ENCODE peak calls at places on chromosomes 13 and 19, in eight cellular contexts. R is breast epithelium, W is heart right ventricle, F is neural progenitor cell, U is epithelial cell of proximal tubule, E is aorta, H is H7, Z is lung. Q is an unnamed sample.

GRCh38 chr13:32722340-32722739 is 136.1 kb downstream of the PDS5B start:
- DNase-seq in R (no peak), W (no peak), F (no peak), U (no peak), E (no peak), H (no peak), Z (no peak), Q (no peak)

GRCh38 chr13:98976941-98977340 is 923 bp downstream of the DOCK9 start:
- DNase-seq in R (no peak), W (no peak), F (no peak), U (no peak), E (no peak), H (no peak), Z (no peak), Q (no peak)

GRCh38 chr13:101623469-101624209 is 171.2 kb downstream of the ITGBL1 start:
- DNase-seq in R (no peak), W (no peak), F (no peak), U (no peak), E (no peak), H (no peak), Z (no peak), Q (no peak)

GRCh38 chr13:99042851-99043250 is 65.0 kb upstream of the DOCK9 start:
- DNase-seq in R (no peak), W (no peak), F (no peak), U (no peak), E (no peak), H (no peak), Z (no peak), Q (no peak)

GRCh38 chr13:89568746-89569145 is 1778.7 kb upstream of the MIR17HG start:
- DNase-seq in R (no peak), W (no peak), F (no peak), U (no peak), E (no peak), H (no peak), Z (no peak), Q (no peak)

GRCh38 chr13:113744197-113745000 is 14.6 kb upstream of the TMEM255B start:
- DNase-seq in R (no peak), W (no peak), F (no peak), U (no peak), E (peak), H (no peak), Z (no peak), Q (no peak)

GRCh38 chr13:94318418-94318817 is 161.1 kb downstream of the DCT start:
- DNase-seq in R (no peak), W (no peak), F (no peak), U (no peak), E (no peak), H (no peak), Z (no peak), Q (no peak)

GRCh38 chr19:49502866-49503581 is 6.8 kb downstream of the RPS11 start:
- DNase-seq in R (no peak), W (no peak), F (peak), U (no peak), E (no peak), H (peak), Z (no peak), Q (peak)

GRCh38 chr13:26255717-26256277 is 1.9 kb downstream of the CDK8 start:
- DNase-seq in R (no peak), W (no peak), F (no peak), U (no peak), E (no peak), H (no peak), Z (no peak), Q (no peak)

GRCh38 chr19:532578-533484 is 1.3 kb downstream of the CDC34 start:
- DNase-seq in R (peak), W (peak), F (peak), U (no peak), E (peak), H (peak), Z (peak), Q (peak)

GRCh38 chr19:53606031-53606430 is 25.8 kb upstream of the DPRX start:
- DNase-seq in R (no peak), W (no peak), F (no peak), U (no peak), E (no peak), H (no peak), Z (no peak), Q (no peak)

GRCh38 chr19:33467851-33468250 is 53.7 kb downstream of the PEPD start:
- DNase-seq in R (no peak), W (no peak), F (no peak), U (no peak), E (peak), H (no peak), Z (no peak), Q (no peak)

GRCh38 chr13:98374750-98375149 is 197.7 kb upstream of the RNF113B start:
- DNase-seq in R (no peak), W (no peak), F (no peak), U (no peak), E (no peak), H (no peak), Z (no peak), Q (no peak)

GRCh38 chr19:40281381-40282208 is 3.5 kb downstream of the AKT2 start:
- DNase-seq in R (no peak), W (no peak), F (no peak), U (no peak), E (peak), H (no peak), Z (no peak), Q (peak)

GRCh38 chr13:74556002-74556551 is 421.9 kb upstream of the KLF12 start:
- DNase-seq in R (no peak), W (no peak), F (no peak), U (no peak), E (no peak), H (no peak), Z (no peak), Q (no peak)

GRCh38 chr13:63864171-63864902 is 2448.7 kb upstream of the PCDH20 start:
- DNase-seq in R (no peak), W (no peak), F (no peak), U (no peak), E (no peak), H (no peak), Z (no peak), Q (no peak)

GRCh38 chr19:31023038-31023437 is 326.2 kb downstream of the TSHZ3 start:
- DNase-seq in R (no peak), W (no peak), F (no peak), U (no peak), E (no peak), H (no peak), Z (no peak), Q (no peak)

GRCh38 chr13:98576215-98576945 is 527 bp downstream of the STK24 start:
- DNase-seq in R (peak), W (peak), F (peak), U (no peak), E (peak), H (peak), Z (peak), Q (peak)

GRCh38 chr13:71621152-71622124 is 245.6 kb downstream of the DACH1 start:
- DNase-seq in R (no peak), W (no peak), F (no peak), U (no peak), E (no peak), H (no peak), Z (no peak), Q (no peak)

GRCh38 chr13:76845367-76845766 is 40.8 kb downstream of the KCTD12 start:
- DNase-seq in R (no peak), W (no peak), F (no peak), U (no peak), E (no peak), H (no peak), Z (no peak), Q (no peak)

GRCh38 chr19:35408284-35409171 is 37.7 kb downstream of the GPR42 start:
- DNase-seq in R (no peak), W (no peak), F (no peak), U (no peak), E (no peak), H (no peak), Z (no peak), Q (no peak)

GRCh38 chr19:50384685-50385535 is 763 bp downstream of the POLD1 start:
- DNase-seq in R (no peak), W (no peak), F (peak), U (no peak), E (no peak), H (peak), Z (no peak), Q (no peak)

GRCh38 chr13:50509771-50510441 is 333.6 kb downstream of the DLEU7 start:
- DNase-seq in R (no peak), W (no peak), F (no peak), U (no peak), E (no peak), H (no peak), Z (no peak), Q (no peak)

GRCh38 chr19:33194527-33194883 is 375 bp downstream of the LRP3 start:
- DNase-seq in R (no peak), W (no peak), F (peak), U (no peak), E (no peak), H (no peak), Z (no peak), Q (peak)

GRCh38 chr13:49210114-49210513 is 10.0 kb upstream of the MLNR start:
- DNase-seq in R (no peak), W (no peak), F (no peak), U (no peak), E (no peak), H (no peak), Z (no peak), Q (no peak)

GRCh38 chr19:28618504-28618903 is 594.4 kb downstream of the UQCRFS1 start:
- DNase-seq in R (no peak), W (no peak), F (no peak), U (no peak), E (no peak), H (no peak), Z (no peak), Q (no peak)

GRCh38 chr13:56314755-56315154 is 826.0 kb upstream of the PRR20A start:
- DNase-seq in R (no peak), W (no peak), F (no peak), U (no peak), E (no peak), H (peak), Z (no peak), Q (no peak)

GRCh38 chr19:11338569-11339253 is 746 bp downstream of the RAB3D start:
- DNase-seq in R (no peak), W (no peak), F (no peak), U (no peak), E (no peak), H (peak), Z (no peak), Q (peak)

GRCh38 chr19:11986754-11987153 is 21.9 kb downstream of the ZNF763 start:
- DNase-seq in R (no peak), W (no peak), F (no peak), U (no peak), E (no peak), H (no peak), Z (no peak), Q (no peak)

GRCh38 chr13:28320884-28321574 is 173.9 kb downstream of the FLT1 start:
- DNase-seq in R (no peak), W (no peak), F (no peak), U (no peak), E (no peak), H (no peak), Z (no peak), Q (no peak)

GRCh38 chr13:93244141-93244917 is 17.7 kb downstream of the GPC6 start:
- DNase-seq in R (no peak), W (no peak), F (peak), U (peak), E (peak), H (no peak), Z (no peak), Q (no peak)

GRCh38 chr13:32503727-32504126 is 34.9 kb downstream of the N4BP2L2 start:
- DNase-seq in R (no peak), W (no peak), F (no peak), U (no peak), E (no peak), H (no peak), Z (no peak), Q (no peak)

GRCh38 chr19:31329819-31330218 is 19.4 kb downstream of the TSHZ3 start:
- DNase-seq in R (no peak), W (no peak), F (no peak), U (no peak), E (no peak), H (no peak), Z (no peak), Q (no peak)

GRCh38 chr13:99766641-99767045 is 204.9 kb downstream of the ZIC5 start:
- DNase-seq in R (no peak), W (no peak), F (peak), U (no peak), E (no peak), H (peak), Z (no peak), Q (no peak)

GRCh38 chr19:16902545-16902944 is 13.7 kb downstream of the F2RL3 start:
- DNase-seq in R (no peak), W (no peak), F (no peak), U (no peak), E (no peak), H (no peak), Z (no peak), Q (no peak)

GRCh38 chr13:29595380-29596063 is at the start of gene SLC7A1:
- DNase-seq in R (peak), W (peak), F (peak), U (no peak), E (peak), H (peak), Z (peak), Q (peak)

GRCh38 chr19:48837081-48837524 is 812 bp upstream of the HSD17B14 start:
- DNase-seq in R (peak), W (peak), F (peak), U (no peak), E (peak), H (peak), Z (peak), Q (peak)

GRCh38 chr13:30792257-30793000 is 57.1 kb downstream of the ALOX5AP start:
- DNase-seq in R (peak), W (peak), F (peak), U (peak), E (peak), H (peak), Z (peak), Q (peak)

GRCh38 chr13:114213980-114214379 is 20.7 kb upstream of the CDC16 start:
- DNase-seq in R (no peak), W (no peak), F (no peak), U (no peak), E (no peak), H (no peak), Z (no peak), Q (no peak)

GRCh38 chr19:48196933-48197665 is 26.6 kb downstream of the ZSWIM9 start:
- DNase-seq in R (no peak), W (no peak), F (no peak), U (no peak), E (peak), H (peak), Z (no peak), Q (no peak)

GRCh38 chr19:44069415-44069814 is 2.5 kb upstream of the ZNF284 start:
- DNase-seq in R (no peak), W (no peak), F (no peak), U (no peak), E (no peak), H (no peak), Z (no peak), Q (no peak)

GRCh38 chr19:44061038-44061437 is 9.2 kb downstream of the ZNF223 start:
- DNase-seq in R (no peak), W (no peak), F (no peak), U (no peak), E (no peak), H (no peak), Z (no peak), Q (no peak)

GRCh38 chr19:44071824-44072542 is at the start of gene ZNF284:
- DNase-seq in R (peak), W (peak), F (peak), U (no peak), E (peak), H (peak), Z (peak), Q (peak)

GRCh38 chr19:44066305-44066704 is 5.7 kb upstream of the ZNF284 start:
- DNase-seq in R (no peak), W (no peak), F (no peak), U (no peak), E (no peak), H (no peak), Z (no peak), Q (no peak)
- H3K4me3 ChIP-seq in R (no peak), W (no peak), F (no peak), U (no peak), E (no peak), H (no peak), Z (no peak), Q (no peak)

DNA sequence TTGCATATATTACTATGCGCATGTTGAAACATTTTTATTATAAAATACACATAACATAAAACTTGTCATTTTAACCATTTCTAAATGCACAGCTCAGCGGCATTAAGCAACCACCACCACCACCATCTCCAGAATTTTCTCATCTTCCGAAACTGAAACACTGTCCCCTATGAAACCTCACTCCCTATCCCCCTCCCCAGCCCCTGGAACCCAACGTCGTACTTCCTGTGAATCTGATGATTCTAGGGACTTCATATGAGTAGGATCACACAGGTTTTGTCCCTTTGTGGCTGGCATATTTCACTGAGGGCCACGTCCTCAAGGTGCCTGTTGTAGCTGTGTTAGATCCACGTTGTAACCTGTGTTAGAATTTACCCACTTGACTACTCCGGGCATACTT is 716 bp upstream of the MAP2K2 start:
- DNase-seq in R (no peak), W (no peak), F (peak), U (no peak), E (no peak), H (peak), Z (no peak), Q (peak)
- H3K4me3 ChIP-seq in R (peak), W (peak), F (peak), U (peak), E (no peak), H (peak), Z (no peak), Q (peak)

GRCh38 chr13:69948016-69948415 is 159.6 kb upstream of the ATXN8OS start:
- DNase-seq in R (no peak), W (no peak), F (no peak), U (no peak), E (no peak), H (no peak), Z (no peak), Q (no peak)
- H3K4me3 ChIP-seq in R (no peak), W (no peak), F (no peak), U (no peak), E (no peak), H (no peak), Z (no peak), Q (no peak)

GRCh38 chr19:1852294-1852646 is 4.0 kb upstream of the REXO1 start:
- DNase-seq in R (no peak), W (no peak), F (no peak), U (no peak), E (no peak), H (peak), Z (no peak), Q (no peak)
- H3K4me3 ChIP-seq in R (peak), W (no peak), F (no peak), U (no peak), E (no peak), H (no peak), Z (no peak), Q (no peak)

GRCh38 chr19:45403781-45404556 is 900 bp downstream of the PPP1R13L start:
- DNase-seq in R (peak), W (peak), F (peak), U (no peak), E (peak), H (peak), Z (peak), Q (peak)
- H3K4me3 ChIP-seq in R (peak), W (peak), F (peak), U (peak), E (peak), H (peak), Z (peak), Q (peak)

DNA sequence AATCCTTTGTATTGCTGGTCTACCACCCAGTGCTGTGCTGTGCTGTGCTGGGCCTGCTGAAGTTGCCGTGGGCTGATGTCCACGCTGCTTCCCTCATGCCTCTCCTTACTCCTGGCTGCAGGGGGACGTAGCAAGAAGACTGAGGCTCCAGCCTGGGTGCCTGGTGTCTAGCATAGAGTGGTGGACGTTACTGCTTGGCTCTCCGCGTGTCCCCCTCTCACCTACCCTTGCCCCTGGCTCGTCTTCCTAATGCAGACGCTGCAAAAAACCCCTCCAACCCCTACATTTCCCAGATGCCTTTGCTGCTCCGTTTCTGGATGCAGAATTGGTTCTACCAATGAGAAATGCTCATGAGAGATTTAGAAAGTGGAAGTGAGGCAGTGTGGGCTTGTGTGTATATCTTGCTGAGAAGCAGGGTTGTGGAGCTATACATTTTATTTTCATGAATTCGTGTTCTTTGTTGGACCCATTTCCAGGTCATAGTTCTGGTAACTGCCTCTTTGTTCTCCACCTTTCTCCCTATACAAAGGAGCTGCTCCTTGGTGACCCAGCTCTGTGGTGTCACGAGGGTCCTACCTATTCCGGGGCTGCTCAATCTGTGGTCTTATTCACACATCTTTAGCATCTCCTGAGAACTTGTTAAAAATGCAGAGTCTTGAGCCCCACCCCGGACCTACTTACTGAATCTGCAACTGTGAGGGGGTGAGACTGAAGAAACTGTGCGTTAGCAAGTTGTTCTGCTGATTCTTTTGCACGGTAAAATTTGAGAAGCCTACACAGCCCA is 7.9 kb upstream of the DENND1C start:
- DNase-seq in R (no peak), W (no peak), F (no peak), U (no peak), E (no peak), H (peak), Z (no peak), Q (no peak)
- H3K4me3 ChIP-seq in R (peak), W (no peak), F (no peak), U (no peak), E (no peak), H (no peak), Z (no peak), Q (no peak)

GRCh38 chr19:3932931-3933810 is at the start of gene NMRK2:
- DNase-seq in R (no peak), W (peak), F (peak), U (no peak), E (no peak), H (peak), Z (no peak), Q (no peak)
- H3K4me3 ChIP-seq in R (no peak), W (peak), F (peak), U (no peak), E (no peak), H (peak), Z (no peak), Q (no peak)